ENCODE peak calls at places on chromosomes 11 and 22, in ten cellular contexts. One of them, this sample, is unnamed.

GRCh38 chr22:48907591-48907990 is 920.1 kb downstream of the BRD1 start:
- DNase-seq in neural crest cell: no peak
- DNase-seq in iris pigment epithelial cell: no peak
- DNase-seq in mesenteric fat pad: peak
- DNase-seq in CD8-positive, alpha-beta T cell: no peak
- DNase-seq in hypothalamus: no peak
- DNase-seq in colonic mucosa: no peak
- DNase-seq in ELR: no peak
- DNase-seq in NCI-H1105 treated with DMSO at 0.1 percent for 48 hours: no peak
- DNase-seq in EL: no peak
- DNase-seq in this sample: no peak

GRCh38 chr11:101434241-101434640 is 149.6 kb downstream of the TRPC6 start:
- DNase-seq in neural crest cell: no peak
- DNase-seq in iris pigment epithelial cell: no peak
- DNase-seq in mesenteric fat pad: no peak
- DNase-seq in CD8-positive, alpha-beta T cell: no peak
- DNase-seq in hypothalamus: no peak
- DNase-seq in colonic mucosa: no peak
- DNase-seq in ELR: no peak
- DNase-seq in NCI-H1105 treated with DMSO at 0.1 percent for 48 hours: no peak
- DNase-seq in EL: no peak
- DNase-seq in this sample: no peak

GRCh38 chr11:119423459-119424254 is 685 bp upstream of the THY1 start:
- DNase-seq in neural crest cell: no peak
- DNase-seq in iris pigment epithelial cell: no peak
- DNase-seq in mesenteric fat pad: peak
- DNase-seq in CD8-positive, alpha-beta T cell: no peak
- DNase-seq in hypothalamus: no peak
- DNase-seq in colonic mucosa: no peak
- DNase-seq in ELR: no peak
- DNase-seq in NCI-H1105 treated with DMSO at 0.1 percent for 48 hours: no peak
- DNase-seq in EL: no peak
- DNase-seq in this sample: no peak

GRCh38 chr11:36333897-36334296 is 37.8 kb downstream of the PRR5L start:
- DNase-seq in neural crest cell: no peak
- DNase-seq in iris pigment epithelial cell: peak
- DNase-seq in mesenteric fat pad: no peak
- DNase-seq in CD8-positive, alpha-beta T cell: no peak
- DNase-seq in hypothalamus: no peak
- DNase-seq in colonic mucosa: no peak
- DNase-seq in ELR: peak
- DNase-seq in NCI-H1105 treated with DMSO at 0.1 percent for 48 hours: peak
- DNase-seq in EL: peak
- DNase-seq in this sample: no peak

GRCh38 chr22:41512421-41513194 is 31.7 kb downstream of the POLR3H start:
- DNase-seq in neural crest cell: no peak
- DNase-seq in iris pigment epithelial cell: peak
- DNase-seq in mesenteric fat pad: no peak
- DNase-seq in CD8-positive, alpha-beta T cell: no peak
- DNase-seq in hypothalamus: no peak
- DNase-seq in colonic mucosa: no peak
- DNase-seq in ELR: peak
- DNase-seq in NCI-H1105 treated with DMSO at 0.1 percent for 48 hours: no peak
- DNase-seq in EL: peak
- DNase-seq in this sample: no peak

GRCh38 chr11:46382644-46383403 is 1.4 kb downstream of the MDK start:
- DNase-seq in neural crest cell: no peak
- DNase-seq in iris pigment epithelial cell: peak
- DNase-seq in mesenteric fat pad: no peak
- DNase-seq in CD8-positive, alpha-beta T cell: no peak
- DNase-seq in hypothalamus: no peak
- DNase-seq in colonic mucosa: peak
- DNase-seq in ELR: peak
- DNase-seq in NCI-H1105 treated with DMSO at 0.1 percent for 48 hours: peak
- DNase-seq in EL: peak
- DNase-seq in this sample: no peak

GRCh38 chr22:37334859-37335818 is 52.8 kb downstream of the CYTH4 start:
- DNase-seq in neural crest cell: no peak
- DNase-seq in iris pigment epithelial cell: no peak
- DNase-seq in mesenteric fat pad: no peak
- DNase-seq in CD8-positive, alpha-beta T cell: no peak
- DNase-seq in hypothalamus: no peak
- DNase-seq in colonic mucosa: no peak
- DNase-seq in ELR: no peak
- DNase-seq in NCI-H1105 treated with DMSO at 0.1 percent for 48 hours: peak
- DNase-seq in EL: no peak
- DNase-seq in this sample: no peak

GRCh38 chr22:40345271-40345670 is 1.0 kb upstream of the ADSL start:
- DNase-seq in neural crest cell: no peak
- DNase-seq in iris pigment epithelial cell: peak
- DNase-seq in mesenteric fat pad: no peak
- DNase-seq in CD8-positive, alpha-beta T cell: peak
- DNase-seq in hypothalamus: no peak
- DNase-seq in colonic mucosa: no peak
- DNase-seq in ELR: peak
- DNase-seq in NCI-H1105 treated with DMSO at 0.1 percent for 48 hours: no peak
- DNase-seq in EL: peak
- DNase-seq in this sample: no peak

GRCh38 chr11:128523616-128524015 is 63.7 kb downstream of the ETS1 start:
- DNase-seq in neural crest cell: no peak
- DNase-seq in iris pigment epithelial cell: no peak
- DNase-seq in mesenteric fat pad: no peak
- DNase-seq in CD8-positive, alpha-beta T cell: no peak
- DNase-seq in hypothalamus: no peak
- DNase-seq in colonic mucosa: no peak
- DNase-seq in ELR: peak
- DNase-seq in NCI-H1105 treated with DMSO at 0.1 percent for 48 hours: no peak
- DNase-seq in EL: no peak
- DNase-seq in this sample: no peak

GRCh38 chr11:10708131-10708530 is 14.6 kb upstream of the IRAG1 start:
- DNase-seq in neural crest cell: no peak
- DNase-seq in iris pigment epithelial cell: no peak
- DNase-seq in mesenteric fat pad: no peak
- DNase-seq in CD8-positive, alpha-beta T cell: no peak
- DNase-seq in hypothalamus: no peak
- DNase-seq in colonic mucosa: no peak
- DNase-seq in ELR: no peak
- DNase-seq in NCI-H1105 treated with DMSO at 0.1 percent for 48 hours: no peak
- DNase-seq in EL: no peak
- DNase-seq in this sample: no peak

GRCh38 chr22:41445171-41446056 is 1.2 kb downstream of the TOB2 start:
- DNase-seq in neural crest cell: no peak
- DNase-seq in iris pigment epithelial cell: peak
- DNase-seq in mesenteric fat pad: no peak
- DNase-seq in CD8-positive, alpha-beta T cell: peak
- DNase-seq in hypothalamus: no peak
- DNase-seq in colonic mucosa: peak
- DNase-seq in ELR: peak
- DNase-seq in NCI-H1105 treated with DMSO at 0.1 percent for 48 hours: peak
- DNase-seq in EL: peak
- DNase-seq in this sample: no peak

GRCh38 chr22:19984201-19984753 is 32.3 kb downstream of the ARVCF start:
- DNase-seq in neural crest cell: no peak
- DNase-seq in iris pigment epithelial cell: peak
- DNase-seq in mesenteric fat pad: no peak
- DNase-seq in CD8-positive, alpha-beta T cell: no peak
- DNase-seq in hypothalamus: no peak
- DNase-seq in colonic mucosa: no peak
- DNase-seq in ELR: peak
- DNase-seq in NCI-H1105 treated with DMSO at 0.1 percent for 48 hours: no peak
- DNase-seq in EL: peak
- DNase-seq in this sample: no peak

GRCh38 chr22:44406581-44407403 is 91.2 kb downstream of the RTL6 start:
- DNase-seq in neural crest cell: no peak
- DNase-seq in iris pigment epithelial cell: peak
- DNase-seq in mesenteric fat pad: no peak
- DNase-seq in CD8-positive, alpha-beta T cell: no peak
- DNase-seq in hypothalamus: no peak
- DNase-seq in colonic mucosa: no peak
- DNase-seq in ELR: no peak
- DNase-seq in NCI-H1105 treated with DMSO at 0.1 percent for 48 hours: no peak
- DNase-seq in EL: no peak
- DNase-seq in this sample: no peak

GRCh38 chr11:70244698-70245097 is 25.8 kb upstream of the PPFIA1 start:
- DNase-seq in neural crest cell: no peak
- DNase-seq in iris pigment epithelial cell: peak
- DNase-seq in mesenteric fat pad: no peak
- DNase-seq in CD8-positive, alpha-beta T cell: no peak
- DNase-seq in hypothalamus: no peak
- DNase-seq in colonic mucosa: no peak
- DNase-seq in ELR: peak
- DNase-seq in NCI-H1105 treated with DMSO at 0.1 percent for 48 hours: no peak
- DNase-seq in EL: peak
- DNase-seq in this sample: no peak

GRCh38 chr11:75200051-75200450 is 40.5 kb upstream of the TPBGL start:
- DNase-seq in neural crest cell: no peak
- DNase-seq in iris pigment epithelial cell: no peak
- DNase-seq in mesenteric fat pad: no peak
- DNase-seq in CD8-positive, alpha-beta T cell: no peak
- DNase-seq in hypothalamus: no peak
- DNase-seq in colonic mucosa: peak
- DNase-seq in ELR: no peak
- DNase-seq in NCI-H1105 treated with DMSO at 0.1 percent for 48 hours: no peak
- DNase-seq in EL: no peak
- DNase-seq in this sample: no peak

GRCh38 chr22:47006869-47007268 is 244.4 kb downstream of the TBC1D22A start:
- DNase-seq in neural crest cell: no peak
- DNase-seq in iris pigment epithelial cell: no peak
- DNase-seq in mesenteric fat pad: no peak
- DNase-seq in CD8-positive, alpha-beta T cell: no peak
- DNase-seq in hypothalamus: no peak
- DNase-seq in colonic mucosa: no peak
- DNase-seq in ELR: no peak
- DNase-seq in NCI-H1105 treated with DMSO at 0.1 percent for 48 hours: no peak
- DNase-seq in EL: no peak
- DNase-seq in this sample: no peak

GRCh38 chr22:45192701-45193187 is 29.0 kb downstream of the NUP50 start:
- DNase-seq in neural crest cell: no peak
- DNase-seq in iris pigment epithelial cell: no peak
- DNase-seq in mesenteric fat pad: no peak
- DNase-seq in CD8-positive, alpha-beta T cell: no peak
- DNase-seq in hypothalamus: no peak
- DNase-seq in colonic mucosa: no peak
- DNase-seq in ELR: no peak
- DNase-seq in NCI-H1105 treated with DMSO at 0.1 percent for 48 hours: no peak
- DNase-seq in EL: no peak
- DNase-seq in this sample: peak

GRCh38 chr11:64146036-64146943 is 19.6 kb downstream of the MACROD1 start:
- DNase-seq in neural crest cell: peak
- DNase-seq in iris pigment epithelial cell: peak
- DNase-seq in mesenteric fat pad: no peak
- DNase-seq in CD8-positive, alpha-beta T cell: peak
- DNase-seq in hypothalamus: no peak
- DNase-seq in colonic mucosa: peak
- DNase-seq in ELR: peak
- DNase-seq in NCI-H1105 treated with DMSO at 0.1 percent for 48 hours: peak
- DNase-seq in EL: peak
- DNase-seq in this sample: peak

GRCh38 chr11:63635762-63636465 is 21.7 kb upstream of the PLAAT3 start:
- DNase-seq in neural crest cell: peak
- DNase-seq in iris pigment epithelial cell: peak
- DNase-seq in mesenteric fat pad: no peak
- DNase-seq in CD8-positive, alpha-beta T cell: peak
- DNase-seq in hypothalamus: no peak
- DNase-seq in colonic mucosa: peak
- DNase-seq in ELR: peak
- DNase-seq in NCI-H1105 treated with DMSO at 0.1 percent for 48 hours: peak
- DNase-seq in EL: peak
- DNase-seq in this sample: peak

GRCh38 chr11:66327171-66328035 is 8.8 kb downstream of the RIN1 start:
- DNase-seq in neural crest cell: no peak
- DNase-seq in iris pigment epithelial cell: peak
- DNase-seq in mesenteric fat pad: no peak
- DNase-seq in CD8-positive, alpha-beta T cell: no peak
- DNase-seq in hypothalamus: no peak
- DNase-seq in colonic mucosa: no peak
- DNase-seq in ELR: peak
- DNase-seq in NCI-H1105 treated with DMSO at 0.1 percent for 48 hours: no peak
- DNase-seq in EL: peak
- DNase-seq in this sample: no peak

This sample was measured in GM10248.